ENCODE peak calls at places on chromosome 2, in nine cellular contexts. E is fibroblast of villous mesenchyme, P is amygdala, T is AG08396, V is Right ventricle myocardium superior, G is hippocampal formation, N is neural progenitor cell, R is heart left ventricle, A is upper lobe of right lung. U is an unnamed sample.

GRCh38 chr2:30911327-30911726 is 104.1 kb upstream of the CAPN13 start:
- DNase-seq in E (no peak), P (no peak), T (no peak), V (no peak), G (no peak), N (no peak), R (no peak), A (no peak), U (no peak)

GRCh38 chr2:84870306-84870705 is 10.6 kb downstream of the TRABD2A start:
- DNase-seq in E (no peak), P (no peak), T (no peak), V (no peak), G (no peak), N (no peak), R (no peak), A (no peak), U (no peak)

GRCh38 chr2:9778012-9778411 is 65.3 kb upstream of the TAF1B start:
- DNase-seq in E (no peak), P (no peak), T (no peak), V (peak; percentile 40), G (no peak), N (no peak), R (no peak), A (no peak), U (no peak)

GRCh38 chr2:223933098-223933800 is 11.9 kb downstream of the WDFY1 start:
- DNase-seq in E (no peak), P (no peak), T (no peak), V (no peak), G (no peak), N (no peak), R (no peak), A (no peak), U (no peak)

GRCh38 chr2:151771599-151772358 is 37.5 kb upstream of the NEB start:
- DNase-seq in E (peak; percentile 91), P (no peak), T (peak; percentile 87), V (no peak), G (no peak), N (no peak), R (peak; percentile 28), A (no peak), U (peak; percentile 82)

GRCh38 chr2:201363857-201364560 is 6.9 kb upstream of the FLACC1 start:
- DNase-seq in E (peak; percentile 64), P (no peak), T (peak; percentile 18), V (no peak), G (peak; percentile 0), N (peak; percentile 61), R (no peak), A (no peak), U (peak; percentile 51)

GRCh38 chr2:238652053-238652770 is 195.7 kb upstream of the TWIST2 start:
- DNase-seq in E (no peak), P (no peak), T (no peak), V (no peak), G (no peak), N (no peak), R (no peak), A (no peak), U (no peak)

GRCh38 chr2:174325932-174326879 is 8.5 kb upstream of the SP9 start:
- DNase-seq in E (peak; percentile 64), P (no peak), T (no peak), V (peak; percentile 59), G (no peak), N (peak; percentile 67), R (no peak), A (no peak), U (peak; percentile 39)

GRCh38 chr2:44170337-44170736 is 1.7 kb downstream of the PPM1B start:
- DNase-seq in E (peak; percentile 91), P (no peak), T (no peak), V (no peak), G (peak; percentile 40), N (peak; percentile 11), R (no peak), A (no peak), U (no peak)

GRCh38 chr2:238401539-238401938 is 25.2 kb upstream of the ASB1 start:
- DNase-seq in E (no peak), P (no peak), T (no peak), V (no peak), G (no peak), N (no peak), R (no peak), A (no peak), U (no peak)

GRCh38 chr2:128732976-128733431 is 414.3 kb upstream of the HS6ST1 start:
- DNase-seq in E (peak; percentile 87), P (no peak), T (peak; percentile 52), V (no peak), G (no peak), N (no peak), R (no peak), A (no peak), U (peak; percentile 70)

GRCh38 chr2:207156045-207156444 is 9.7 kb downstream of the KLF7 start:
- DNase-seq in E (no peak), P (no peak), T (no peak), V (no peak), G (no peak), N (no peak), R (no peak), A (no peak), U (no peak)

GRCh38 chr2:240996161-240996833 is 2.1 kb upstream of the SNED1 start:
- DNase-seq in E (no peak), P (no peak), T (no peak), V (peak; percentile 42), G (no peak), N (no peak), R (peak; percentile 15), A (no peak), U (no peak)

GRCh38 chr2:216023055-216023648 is 9.8 kb upstream of the MREG start:
- DNase-seq in E (peak; percentile 53), P (no peak), T (peak; percentile 66), V (no peak), G (no peak), N (peak; percentile 55), R (no peak), A (no peak), U (peak; percentile 73)

GRCh38 chr2:62577994-62578836 is 72.2 kb upstream of the TMEM17 start:
- DNase-seq in E (peak; percentile 50), P (no peak), T (peak; percentile 54), V (no peak), G (no peak), N (no peak), R (no peak), A (no peak), U (peak; percentile 62)

GRCh38 chr2:18266188-18266587 is 294.3 kb downstream of the RDH14 start:
- DNase-seq in E (no peak), P (no peak), T (no peak), V (no peak), G (no peak), N (no peak), R (no peak), A (no peak), U (peak; percentile 12)

GRCh38 chr2:46988733-46989481 is 73.3 kb upstream of the MCFD2 start:
- DNase-seq in E (no peak), P (peak; percentile 84), T (no peak), V (no peak), G (peak; percentile 94), N (peak; percentile 62), R (no peak), A (no peak), U (no peak)

GRCh38 chr2:213129311-213129710 is 22.1 kb downstream of the IKZF2 start:
- DNase-seq in E (no peak), P (no peak), T (no peak), V (no peak), G (peak; percentile 28), N (no peak), R (no peak), A (no peak), U (no peak)